ENCODE peak calls at places on chromosomes 4 and X, in seven cellular contexts. U is globus pallidus; L is mammary epithelial cell; B is hepatocyte; V is SK-N-SH; X is ecto neural progenitor cell; D is stimulated activated CD4-positive, alpha-beta T cell treated with anti-CD3 and anti-CD28 coated beads, Interleukin-12 subunit alpha, Interleukin-12 subunit beta, amount 100 ng/mL, for 4 hours. H is an unnamed sample.
A peak's percentile ranks its signal among the peaks of the same experiment; 100 is the strongest.

GRCh38 chr4:41257257-41257900 is 651 bp downstream of the UCHL1 start:
- DNase-seq in D (peak; percentile 40), X (peak; percentile 77), B (peak; percentile 73), L (no peak), U (peak; percentile 33), V (peak; percentile 85), H (peak; percentile 33)

GRCh38 chr4:145545538-145546224 is 64.0 kb downstream of the SMAD1 start:
- DNase-seq in U (no peak), B (peak; percentile 62), V (no peak), X (no peak), D (no peak), L (peak; percentile 97), H (peak; percentile 20)

GRCh38 chr4:77959566-77960338 is 97.1 kb downstream of the MRPL1 start:
- DNase-seq in B (peak; percentile 70), D (no peak), U (peak; percentile 22), X (no peak), V (peak; percentile 37), L (peak; percentile 25), H (peak; percentile 31)

GRCh38 chr4:127622621-127622922 is 10.2 kb upstream of the INTU start:
- DNase-seq in D (no peak), V (no peak), X (no peak), B (no peak), U (peak; percentile 40), L (no peak), H (no peak)

GRCh38 chrX:125378205-125378604 is 58.5 kb downstream of the TEX13C start:
- DNase-seq in D (no peak), U (no peak), L (peak; percentile 2), X (no peak), B (peak; percentile 6), V (no peak), H (no peak)

GRCh38 chrX:23919706-23920320 is 12.0 kb downstream of the CXorf58 start:
- DNase-seq in D (no peak), X (peak; percentile 51), U (no peak), V (no peak), L (no peak), B (no peak), H (no peak)

GRCh38 chr4:167903291-167903721 is 189.0 kb upstream of the ANXA10 start:
- DNase-seq in B (no peak), D (no peak), L (peak; percentile 85), V (no peak), U (no peak), X (no peak), H (no peak)

GRCh38 chrX:21843179-21843578 is 3.8 kb downstream of the MBTPS2 start:
- DNase-seq in X (no peak), L (no peak), D (no peak), U (no peak), V (no peak), B (no peak), H (no peak)

GRCh38 chrX:13968198-13968597 is 61.5 kb downstream of the GEMIN8 start:
- DNase-seq in D (no peak), V (no peak), B (no peak), U (no peak), L (no peak), X (no peak), H (no peak)

GRCh38 chr4:44194365-44194764 is 254.2 kb downstream of the KCTD8 start:
- DNase-seq in U (no peak), D (no peak), L (no peak), B (no peak), X (no peak), V (no peak), H (no peak)

GRCh38 chr4:77073106-77073858 is 2.5 kb downstream of the CCNI start:
- DNase-seq in L (peak; percentile 41), U (peak; percentile 38), D (no peak), V (no peak), B (peak; percentile 11), X (no peak), H (no peak)

GRCh38 chrX:46294234-46294633 is 251.0 kb downstream of the ZNF674 start:
- DNase-seq in B (no peak), D (no peak), X (no peak), U (no peak), L (no peak), V (no peak), H (no peak)

GRCh38 chr4:40164459-40164858 is 32.4 kb upstream of the RHOH start:
- DNase-seq in U (no peak), V (no peak), L (no peak), B (no peak), D (no peak), X (no peak), H (no peak)

GRCh38 chr4:136505020-136505419 is 1027.3 kb downstream of the PCDH18 start:
- DNase-seq in X (no peak), V (no peak), B (no peak), U (no peak), D (no peak), L (peak; percentile 4), H (no peak)

GRCh38 chr4:153409924-153410501 is 56.1 kb upstream of the TMEM131L start:
- DNase-seq in X (no peak), V (no peak), B (no peak), D (no peak), U (no peak), L (no peak), H (no peak)

GRCh38 chr4:6939761-6940743 is 30.4 kb downstream of the TBC1D14 start:
- DNase-seq in B (no peak), L (no peak), V (no peak), U (no peak), X (no peak), D (no peak), H (peak; percentile 19)

GRCh38 chrX:39843318-39843717 is 254.4 kb downstream of the BCOR start:
- DNase-seq in X (no peak), V (no peak), L (no peak), B (no peak), D (no peak), U (no peak), H (no peak)

GRCh38 chr4:167966161-167966560 is 126.2 kb upstream of the ANXA10 start:
- DNase-seq in V (no peak), B (no peak), L (peak; percentile 47), U (no peak), D (no peak), X (no peak), H (no peak)

GRCh38 chr4:88792268-88792781 is 94.7 kb upstream of the NAP1L5 start:
- DNase-seq in L (peak; percentile 96), D (no peak), U (no peak), V (no peak), B (peak; percentile 34), X (no peak), H (no peak)

GRCh38 chr4:76305033-76305687 is 1.4 kb upstream of the STBD1 start:
- DNase-seq in X (no peak), D (no peak), U (no peak), V (no peak), B (no peak), L (no peak), H (peak; percentile 26)

GRCh38 chrX:108732630-108733321 is 3.6 kb downstream of the IRS4 start:
- DNase-seq in V (peak; percentile 19), U (no peak), L (no peak), B (peak; percentile 9), D (no peak), X (peak; percentile 75), H (no peak)

GRCh38 chr4:129193357-129194100 is 97.6 kb downstream of the C4orf33 start:
- DNase-seq in V (no peak), X (no peak), D (no peak), L (no peak), U (no peak), B (no peak), H (no peak)

GRCh38 chrX:30973784-30974427 is 84.9 kb upstream of the TAB3 start:
- DNase-seq in V (no peak), U (no peak), L (no peak), D (no peak), X (no peak), B (no peak), H (no peak)

GRCh38 chr4:155377281-155377680 is 516 bp upstream of the MAP9 start:
- DNase-seq in U (no peak), V (no peak), D (no peak), B (no peak), X (no peak), L (peak; percentile 3), H (no peak)

GRCh38 chr4:47221721-47222120 is 190.4 kb downstream of the GABRB1 start:
- DNase-seq in L (peak; percentile 58), X (no peak), D (no peak), U (no peak), V (no peak), B (peak; percentile 10), H (no peak)

GRCh38 chrX:119708936-119709335 is 16.0 kb upstream of the SEPTIN6 start:
- DNase-seq in X (no peak), B (no peak), L (no peak), D (no peak), V (no peak), U (no peak), H (no peak)

GRCh38 chr4:40453912-40454311 is 118.8 kb downstream of the CHRNA9 start:
- DNase-seq in X (no peak), L (no peak), V (no peak), B (no peak), U (no peak), D (no peak), H (no peak)

GRCh38 chr4:128287159-128287870 is at the start of gene PGRMC2:
- DNase-seq in L (no peak), U (no peak), B (peak; percentile 46), V (peak; percentile 61), X (no peak), D (no peak), H (peak; percentile 25)